ENCODE peak calls at places on chromosomes 7 and 10, in nine cellular contexts. H is left ventricle myocardium inferior, I is hepatocyte, J is RWPE2, E is colonic mucosa, M is mesendoderm, X is Peyer's patch, Z is keratinocyte, L is fibroblast of lung. C is an unnamed sample. For H3K4me1, the result is how much of the 10 kb centered on the place peaks cover.

GRCh38 chr10:14325325-14325955 is 5.3 kb downstream of the FRMD4A start:
- DNase-seq in H (peak), I (peak), J (no peak), E (peak), M (peak), X (no peak), Z (peak), L (peak), C (peak)

GRCh38 chr10:119253433-119254174 is 46.2 kb downstream of the GRK5 start:
- DNase-seq in H (peak), I (peak), J (no peak), E (peak), M (peak), X (no peak), Z (no peak), L (peak), C (no peak)

GRCh38 chr10:95552680-95553342 is 8.4 kb downstream of the SORBS1 start:
- DNase-seq in H (no peak), I (no peak), J (no peak), E (peak), M (peak), X (no peak), Z (no peak), L (no peak), C (no peak)

GRCh38 chr7:23462846-23463245 is 7.4 kb downstream of the IGF2BP3 start:
- DNase-seq in H (no peak), I (peak), J (no peak), E (no peak), M (no peak), X (no peak), Z (no peak), L (peak), C (no peak)

GRCh38 chr7:102469351-102469971 is 4.7 kb downstream of the LRWD1 start:
- DNase-seq in H (no peak), I (no peak), J (peak), E (no peak), M (no peak), X (peak), Z (no peak), L (no peak), C (no peak)

GRCh38 chr7:130063036-130063435 is 7.3 kb upstream of the KLHDC10 start:
- DNase-seq in H (no peak), I (peak), J (no peak), E (peak), M (peak), X (peak), Z (no peak), L (peak), C (peak)

GRCh38 chr7:954330-955238 is at the start of gene ADAP1:
- DNase-seq in H (peak), I (peak), J (peak), E (peak), M (peak), X (no peak), Z (no peak), L (peak), C (no peak)

GRCh38 chr7:26857534-26858228 is 6.7 kb downstream of the SKAP2 start:
- DNase-seq in H (no peak), I (peak), J (no peak), E (peak), M (peak), X (no peak), Z (no peak), L (peak), C (no peak)

GRCh38 chr7:121383235-121383634 is 12.9 kb downstream of the FAM3C start:
- DNase-seq in H (no peak), I (no peak), J (no peak), E (no peak), M (no peak), X (no peak), Z (no peak), L (no peak), C (no peak)

GRCh38 chr7:30224511-30225031 is 59.8 kb upstream of the ZNRF2 start:
- DNase-seq in H (no peak), I (no peak), J (no peak), E (no peak), M (no peak), X (no peak), Z (peak), L (peak), C (no peak)

GRCh38 chr7:128459394-128459878 is 3.8 kb downstream of the HILPDA start:
- DNase-seq in H (peak), I (peak), J (no peak), E (peak), M (peak), X (peak), Z (no peak), L (peak), C (peak)

GRCh38 chr10:112584276-112584675 is 137.3 kb downstream of the VTI1A start:
- DNase-seq in H (no peak), I (no peak), J (no peak), E (no peak), M (no peak), X (no peak), Z (no peak), L (no peak), C (no peak)

GRCh38 chr10:2351566-2351965 is 614.2 kb upstream of the ADARB2 start:
- DNase-seq in H (no peak), I (no peak), J (no peak), E (no peak), M (no peak), X (no peak), Z (no peak), L (no peak), C (no peak)

GRCh38 chr10:74167443-74167842 is 16.4 kb downstream of the ADK start:
- DNase-seq in H (no peak), I (no peak), J (no peak), E (no peak), M (no peak), X (no peak), Z (no peak), L (no peak), C (no peak)

GRCh38 chr10:74165530-74165901 is 14.5 kb downstream of the ADK start:
- DNase-seq in H (no peak), I (no peak), J (no peak), E (no peak), M (no peak), X (no peak), Z (no peak), L (peak), C (no peak)

GRCh38 chr10:74163313-74164068 is 12.5 kb downstream of the ADK start:
- DNase-seq in H (no peak), I (no peak), J (no peak), E (no peak), M (no peak), X (no peak), Z (no peak), L (peak), C (no peak)

DNA sequence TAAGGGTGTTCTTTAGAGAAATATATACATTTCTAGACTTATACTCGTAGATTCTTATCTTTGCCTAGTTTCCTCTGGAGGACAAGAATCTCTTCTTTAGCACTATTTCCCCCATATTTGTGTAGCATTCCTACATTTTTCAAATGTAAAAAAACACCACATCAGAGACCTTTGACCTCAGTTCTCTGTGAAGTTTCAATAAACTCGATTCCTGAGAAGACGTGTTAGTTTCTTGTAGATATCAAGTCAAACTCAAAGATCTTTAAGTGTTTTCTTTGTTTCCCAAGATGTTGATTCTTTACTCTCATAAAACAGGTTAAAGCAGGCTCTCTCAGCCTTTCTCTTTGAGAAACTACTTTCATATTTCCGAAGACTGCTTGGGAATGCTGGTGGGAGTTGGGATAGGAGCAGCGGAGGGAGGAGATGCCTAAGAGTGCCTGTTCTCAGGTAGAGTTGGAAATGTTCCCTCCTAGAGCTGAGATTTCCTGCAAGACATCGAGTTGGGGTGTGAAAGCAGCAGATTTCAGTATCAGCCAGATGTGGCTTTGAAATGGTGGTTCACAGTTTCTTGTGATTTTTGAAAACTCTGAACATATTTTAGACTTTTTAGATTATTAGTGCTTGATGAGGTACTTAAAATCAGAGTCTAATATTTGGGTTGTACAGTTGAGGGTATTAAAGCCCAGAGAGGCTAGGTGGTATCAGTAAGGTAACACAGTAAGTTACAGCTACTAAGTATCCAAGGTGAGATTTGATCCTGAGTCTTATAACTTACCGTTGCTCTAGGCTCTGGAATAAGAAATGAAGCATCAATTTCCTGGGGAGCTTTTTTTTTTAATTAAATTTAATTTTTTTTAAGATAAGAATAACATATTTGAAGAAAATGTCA is 13.9 kb downstream of the ADK start:
- DNase-seq in H (no peak), I (peak), J (no peak), E (no peak), M (no peak), X (no peak), Z (no peak), L (peak), C (no peak)
- H3K4me1 ChIP-seq in H (under half), I (under half), J (under half), E (under half), M (under half), X (under half), Z (under half), L (under half), C (under half)

DNA sequence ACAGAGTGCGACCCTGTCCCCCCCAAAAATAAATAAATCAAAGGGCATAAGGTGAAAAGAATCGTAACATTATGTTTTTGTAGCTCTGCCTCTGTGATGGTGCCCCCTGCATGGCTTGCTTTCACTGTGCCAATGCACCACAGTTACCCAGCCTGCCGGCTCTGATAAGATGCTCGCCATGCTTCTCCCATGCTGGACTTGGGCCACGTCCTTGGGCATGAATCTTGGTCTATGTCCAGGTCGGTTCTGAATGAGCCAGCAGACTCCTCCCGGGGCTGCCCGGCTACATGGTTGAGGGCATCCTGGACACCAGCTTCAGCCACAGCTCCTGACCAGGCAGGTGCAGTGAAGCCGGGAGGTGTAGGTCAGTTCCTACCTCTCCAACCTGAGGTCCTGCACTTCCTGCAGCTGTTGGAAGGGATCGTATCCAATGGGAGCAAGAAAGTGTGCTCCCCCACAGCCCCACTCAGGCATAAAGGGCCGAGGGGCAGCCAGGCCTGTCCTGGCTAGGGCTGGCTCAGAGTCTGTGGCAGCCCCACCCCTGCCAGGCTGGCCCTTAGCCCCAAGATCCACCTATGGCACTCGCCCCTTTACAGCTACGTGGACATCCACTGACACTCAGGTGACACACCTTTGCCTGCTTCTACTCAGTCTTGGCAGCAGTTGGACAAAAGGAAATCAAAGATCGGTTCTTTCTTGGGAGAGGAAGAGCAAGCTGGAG is 34.1 kb downstream of the CHST3 start:
- DNase-seq in H (peak), I (no peak), J (no peak), E (no peak), M (no peak), X (no peak), Z (no peak), L (no peak), C (no peak)
- H3K27ac ChIP-seq in H (peak), I (peak), J (peak), E (peak), M (no peak), X (peak), Z (peak), L (peak), C (no peak)

GRCh38 chr10:103855852-103856496 is 598 bp upstream of the SH3PXD2A start:
- DNase-seq in H (no peak), I (no peak), J (peak), E (no peak), M (peak), X (no peak), Z (no peak), L (no peak), C (no peak)
- H3K4me3 ChIP-seq in H (peak), I (peak), J (peak), E (peak), M (peak), X (peak), Z (peak), L (no peak), C (no peak)

GRCh38 chr10:118045154-118045841 is 1.4 kb downstream of the RAB11FIP2 start:
- DNase-seq in H (no peak), I (no peak), J (no peak), E (no peak), M (no peak), X (no peak), Z (no peak), L (peak), C (no peak)

GRCh38 chr10:118042336-118042735 is 4.4 kb downstream of the RAB11FIP2 start:
- DNase-seq in H (no peak), I (no peak), J (no peak), E (no peak), M (no peak), X (no peak), Z (no peak), L (peak), C (no peak)

GRCh38 chr10:118045842-118046490 is 775 bp downstream of the RAB11FIP2 start:
- DNase-seq in H (no peak), I (peak), J (no peak), E (peak), M (peak), X (peak), Z (no peak), L (peak), C (no peak)

GRCh38 chr10:118041316-118041715 is 5.4 kb downstream of the RAB11FIP2 start:
- DNase-seq in H (no peak), I (no peak), J (no peak), E (no peak), M (no peak), X (no peak), Z (no peak), L (peak), C (no peak)

GRCh38 chr10:118042827-118043242 is 3.9 kb downstream of the RAB11FIP2 start:
- DNase-seq in H (no peak), I (no peak), J (no peak), E (no peak), M (no peak), X (no peak), Z (no peak), L (peak), C (no peak)
- H3K4me1 ChIP-seq in H (half or more), I (under half), J (under half), E (under half), M (under half), X (under half), Z (under half), L (under half), C (half or more)

GRCh38 chr10:109993551-109993950 is 14.2 kb upstream of the ADD3 start:
- DNase-seq in H (no peak), I (no peak), J (no peak), E (no peak), M (no peak), X (no peak), Z (no peak), L (no peak), C (no peak)
- H3K27ac ChIP-seq in H (no peak), I (peak), J (no peak), E (no peak), M (no peak), X (no peak), Z (no peak), L (no peak), C (no peak)

C was measured in CD4-positive, alpha-beta memory T cell.